ENCODE peak calls at places on chromosome 17, in eight cellular contexts. Y, A, K, E, R, Z, L and G are unnamed samples.

GRCh38 chr17:80328620-80329380 is 68.1 kb downstream of the RNF213 start:
- DNase-seq in Y (no peak), A (no peak), K (no peak), E (no peak), R (no peak), Z (no peak), L (no peak), G (no peak)

GRCh38 chr17:73549841-73550430 is 94.3 kb downstream of the SDK2 start:
- DNase-seq in Y (no peak), A (no peak), K (no peak), E (no peak), R (no peak), Z (no peak), L (no peak), G (no peak)

GRCh38 chr17:12128946-12129345 is 108.3 kb downstream of the MAP2K4 start:
- DNase-seq in Y (no peak), A (no peak), K (no peak), E (no peak), R (no peak), Z (no peak), L (no peak), G (no peak)

GRCh38 chr17:17941015-17941414 is 31.2 kb downstream of the TOM1L2 start:
- DNase-seq in Y (no peak), A (no peak), K (no peak), E (no peak), R (no peak), Z (no peak), L (no peak), G (no peak)

GRCh38 chr17:82985973-82986372 is 93.4 kb upstream of the METRNL start:
- DNase-seq in Y (peak; percentile 87), A (no peak), K (no peak), E (no peak), R (no peak), Z (peak; percentile 47), L (no peak), G (no peak)

GRCh38 chr17:8016632-8017424 is 14.4 kb downstream of the GUCY2D start:
- DNase-seq in Y (no peak), A (no peak), K (no peak), E (peak; percentile 68), R (peak; percentile 62), Z (peak; percentile 69), L (no peak), G (peak; percentile 49)

GRCh38 chr17:37802712-37803416 is 58.0 kb upstream of the HNF1B start:
- DNase-seq in Y (no peak), A (no peak), K (no peak), E (no peak), R (no peak), Z (no peak), L (no peak), G (no peak)

GRCh38 chr17:2547176-2547575 is 35.5 kb upstream of the METTL16 start:
- DNase-seq in Y (no peak), A (no peak), K (no peak), E (no peak), R (peak; percentile 60), Z (no peak), L (no peak), G (no peak)

GRCh38 chr17:40106089-40106759 is 5.8 kb upstream of the NR1D1 start:
- DNase-seq in Y (no peak), A (no peak), K (no peak), E (no peak), R (no peak), Z (no peak), L (no peak), G (no peak)

GRCh38 chr17:16158721-16159120 is 56.6 kb downstream of the NCOR1 start:
- DNase-seq in Y (no peak), A (no peak), K (no peak), E (no peak), R (no peak), Z (no peak), L (no peak), G (peak; percentile 53)

GRCh38 chr17:73203788-73204479 is 11.1 kb downstream of the COG1 start:
- DNase-seq in Y (no peak), A (no peak), K (no peak), E (no peak), R (no peak), Z (no peak), L (no peak), G (no peak)

GRCh38 chr17:5592382-5592781 is 8.1 kb upstream of the NLRP1 start:
- DNase-seq in Y (no peak), A (no peak), K (peak; percentile 29), E (no peak), R (peak; percentile 49), Z (no peak), L (no peak), G (peak; percentile 25)

GRCh38 chr17:6544770-6545169 is 11.6 kb downstream of the PITPNM3 start:
- DNase-seq in Y (no peak), A (no peak), K (no peak), E (no peak), R (no peak), Z (no peak), L (no peak), G (no peak)

GRCh38 chr17:3529817-3530741 is 27.5 kb downstream of the TRPV3 start:
- DNase-seq in Y (no peak), A (no peak), K (no peak), E (peak; percentile 64), R (no peak), Z (no peak), L (no peak), G (peak; percentile 64)

GRCh38 chr17:75182569-75183436 is at the start of gene SUMO2:
- DNase-seq in Y (peak; percentile 99), A (peak; percentile 98), K (peak; percentile 95), E (peak; percentile 97), R (peak; percentile 98), Z (peak; percentile 97), L (peak; percentile 85), G (peak; percentile 98)

GRCh38 chr17:21171970-21172510 is 41.9 kb downstream of the TMEM11 start:
- DNase-seq in Y (no peak), A (no peak), K (no peak), E (no peak), R (no peak), Z (no peak), L (no peak), G (no peak)

GRCh38 chr17:78717431-78717980 is 64.6 kb downstream of the CYTH1 start:
- DNase-seq in Y (no peak), A (no peak), K (no peak), E (peak; percentile 75), R (peak; percentile 74), Z (peak; percentile 25), L (no peak), G (no peak)

GRCh38 chr17:77544347-77544746 is 403.6 kb downstream of the SEC14L1 start:
- DNase-seq in Y (no peak), A (no peak), K (no peak), E (no peak), R (no peak), Z (no peak), L (no peak), G (no peak)

GRCh38 chr17:4073983-4074830 is 68.6 kb downstream of the ZZEF1 start:
- DNase-seq in Y (no peak), A (peak; percentile 65), K (no peak), E (no peak), R (no peak), Z (peak; percentile 55), L (peak; percentile 92), G (no peak)

GRCh38 chr17:17527534-17527933 is 31.3 kb upstream of the RASD1 start:
- DNase-seq in Y (no peak), A (no peak), K (no peak), E (no peak), R (no peak), Z (no peak), L (no peak), G (no peak)

DNA sequence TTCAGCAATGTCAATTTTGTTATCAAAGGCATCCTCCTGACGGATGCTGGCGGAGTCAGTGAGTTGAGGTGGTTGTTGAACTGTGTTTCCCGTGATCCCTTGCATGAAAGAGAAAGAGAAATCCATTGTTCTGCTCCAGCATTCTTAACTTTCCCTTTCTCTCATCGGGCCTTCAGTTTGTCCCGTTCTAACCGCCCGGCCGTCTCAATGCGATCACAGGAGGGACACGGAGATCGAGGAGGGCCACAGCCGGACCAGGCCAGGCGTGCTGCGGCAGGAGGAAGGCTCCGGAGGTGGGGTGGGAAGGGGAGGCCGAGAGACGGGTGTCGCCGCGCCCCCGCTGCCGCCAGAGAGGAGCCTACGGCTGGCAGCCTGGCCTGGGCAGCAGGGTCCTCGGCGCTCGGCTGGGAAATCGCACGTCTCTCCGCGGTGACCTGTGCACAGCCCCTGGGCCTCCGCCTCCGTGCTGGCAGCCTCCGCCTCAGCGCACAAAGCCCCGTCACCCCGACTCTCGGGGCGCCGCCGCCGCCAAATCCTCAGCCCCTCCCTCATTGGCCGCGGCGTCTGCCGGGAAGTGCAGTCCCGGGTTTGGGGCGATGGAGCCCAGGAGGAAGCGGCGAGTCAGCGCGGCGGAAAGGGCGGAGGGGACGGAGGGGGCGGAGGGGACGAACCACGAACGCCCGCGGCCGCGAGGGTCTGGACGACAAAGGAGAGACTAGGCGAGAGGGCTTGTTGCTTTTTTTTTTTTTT is 38.1 kb downstream of the SOST start:
- DNase-seq in Y (peak; percentile 95), A (peak; percentile 82), K (no peak), E (peak; percentile 89), R (peak; percentile 83), Z (peak; percentile 84), L (no peak), G (peak; percentile 71)
- TF ChIP-seq POLR2A in Y (no peak), A (peak; percentile 68), K (no peak), E (peak; percentile 69), R (peak; percentile 69), Z (peak; percentile 70), L (peak; percentile 93), G (peak; percentile 35)

GRCh38 chr17:19361975-19362292 is 589 bp downstream of the B9D1 start:
- DNase-seq in Y (no peak), A (no peak), K (no peak), E (no peak), R (no peak), Z (no peak), L (no peak), G (no peak)
- TF ChIP-seq POLR2A in Y (no peak), A (no peak), K (no peak), E (no peak), R (peak; percentile 37), Z (no peak), L (no peak), G (no peak)

DNA sequence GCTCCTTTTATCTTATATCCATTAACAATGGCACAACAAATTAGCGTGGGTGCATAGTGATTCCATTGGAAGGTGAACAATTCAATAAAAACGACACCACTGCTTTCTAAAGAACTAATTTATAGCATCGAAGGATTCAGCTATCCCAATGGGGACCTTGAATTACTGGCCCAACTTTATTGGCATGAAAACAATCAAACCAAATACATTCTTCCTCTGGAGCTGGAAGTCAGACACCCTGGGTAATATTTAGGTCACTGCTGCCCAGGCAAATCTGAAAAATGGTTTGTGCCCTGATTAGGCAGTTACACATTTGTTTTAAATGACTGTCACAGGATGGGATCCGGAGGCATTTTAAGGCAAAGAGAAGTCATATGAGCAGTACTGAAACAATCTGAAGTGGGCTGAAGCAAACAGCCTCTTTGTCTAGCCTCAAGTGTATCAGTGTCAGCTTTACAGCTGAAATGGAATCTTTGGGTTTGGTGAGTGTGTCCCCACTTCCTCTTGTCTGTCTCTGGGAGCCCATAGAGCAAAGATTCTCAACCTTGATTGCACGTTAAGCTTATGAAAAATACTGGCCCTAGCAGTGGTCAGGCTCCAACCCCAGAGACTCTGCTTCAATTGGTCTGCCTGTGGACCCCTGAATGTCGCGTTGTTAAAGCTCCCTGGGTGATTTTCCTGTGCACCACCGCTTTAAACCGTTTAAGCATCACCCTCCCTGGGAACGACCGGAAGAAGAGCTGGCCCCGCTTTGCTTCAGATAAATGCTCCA is 30.3 kb downstream of the CDK5R1 start:
- DNase-seq in Y (no peak), A (no peak), K (no peak), E (peak; percentile 35), R (no peak), Z (no peak), L (no peak), G (no peak)
- TF ChIP-seq POLR2A in Y (no peak), A (peak; percentile 51), K (no peak), E (no peak), R (no peak), Z (no peak), L (no peak), G (no peak)

GRCh38 chr17:44503080-44503842 is at the start of gene GPATCH8:
- DNase-seq in Y (peak; percentile 97), A (peak; percentile 97), K (peak; percentile 88), E (peak; percentile 97), R (peak; percentile 99), Z (peak; percentile 96), L (peak; percentile 91), G (peak; percentile 96)
- TF ChIP-seq POLR2A in Y (no peak), A (peak; percentile 78), K (peak; percentile 46), E (peak; percentile 72), R (peak; percentile 77), Z (peak; percentile 79), L (peak; percentile 86), G (peak; percentile 73)